ENCODE peak calls at places on chromosomes 13 and 19, in four cellular contexts. One of them, this sample, is unnamed. For H3K4me1, the result is how much of the 10 kb centered on the place peaks cover.

GRCh38 chr13:45086484-45086883 is 33.8 kb upstream of the GTF2F2 start:
- DNase-seq in H9: no peak
- DNase-seq in psoas muscle: no peak
- DNase-seq in uterus: no peak
- DNase-seq in this sample: no peak

GRCh38 chr13:25217023-25217909 is 45.2 kb upstream of the AMER2 start:
- DNase-seq in H9: no peak
- DNase-seq in uterus: no peak
- DNase-seq in psoas muscle: no peak
- DNase-seq in this sample: no peak

GRCh38 chr13:25196971-25197370 is 24.9 kb upstream of the AMER2 start:
- DNase-seq in H9: no peak
- DNase-seq in psoas muscle: no peak
- DNase-seq in uterus: no peak
- DNase-seq in this sample: no peak

GRCh38 chr13:95002968-95003813 is 290.8 kb upstream of the SOX21 start:
- DNase-seq in uterus: no peak
- DNase-seq in psoas muscle: no peak
- DNase-seq in H9: peak
- DNase-seq in this sample: no peak

GRCh38 chr13:70249332-70250064 is 141.2 kb upstream of the KLHL1 start:
- DNase-seq in psoas muscle: no peak
- DNase-seq in uterus: no peak
- DNase-seq in H9: peak
- DNase-seq in this sample: no peak

GRCh38 chr13:44759723-44760360 is 183.7 kb upstream of the TSC22D1 start:
- DNase-seq in psoas muscle: peak
- DNase-seq in uterus: no peak
- DNase-seq in H9: no peak
- DNase-seq in this sample: no peak

GRCh38 chr19:1057185-1057857 is 9.6 kb upstream of the ARHGAP45 start:
- DNase-seq in psoas muscle: no peak
- DNase-seq in H9: peak
- DNase-seq in uterus: no peak
- DNase-seq in this sample: no peak

GRCh38 chr13:99812611-99813010 is 159.0 kb downstream of the ZIC5 start:
- DNase-seq in uterus: no peak
- DNase-seq in H9: no peak
- DNase-seq in psoas muscle: no peak
- DNase-seq in this sample: no peak

GRCh38 chr13:110546933-110547332 is 14.6 kb downstream of the RAB20 start:
- DNase-seq in uterus: peak
- DNase-seq in psoas muscle: peak
- DNase-seq in H9: no peak
- DNase-seq in this sample: peak

GRCh38 chr19:53881482-53882390 is at the start of gene PRKCG:
- DNase-seq in psoas muscle: peak
- DNase-seq in H9: peak
- DNase-seq in uterus: no peak
- DNase-seq in this sample: no peak

GRCh38 chr13:77386880-77387606 is 60.1 kb upstream of the MYCBP2 start:
- DNase-seq in psoas muscle: peak
- DNase-seq in uterus: no peak
- DNase-seq in H9: no peak
- DNase-seq in this sample: no peak

GRCh38 chr13:90792335-90792734 is 555.2 kb upstream of the MIR17HG start:
- DNase-seq in H9: no peak
- DNase-seq in uterus: no peak
- DNase-seq in psoas muscle: no peak
- DNase-seq in this sample: no peak

GRCh38 chr13:79648191-79648590 is 167.2 kb downstream of the NDFIP2 start:
- DNase-seq in H9: no peak
- DNase-seq in psoas muscle: no peak
- DNase-seq in uterus: no peak
- DNase-seq in this sample: no peak

GRCh38 chr13:78777973-78778372 is 119.0 kb upstream of the OBI1 start:
- DNase-seq in uterus: no peak
- DNase-seq in psoas muscle: no peak
- DNase-seq in H9: no peak
- DNase-seq in this sample: no peak

GRCh38 chr19:56113071-56113632 is 7.9 kb downstream of the ZNF787 start:
- DNase-seq in psoas muscle: no peak
- DNase-seq in H9: no peak
- DNase-seq in uterus: no peak
- DNase-seq in this sample: no peak
- H3K4me1 ChIP-seq in psoas muscle: half or more
- H3K4me1 ChIP-seq in H9: under half
- H3K4me1 ChIP-seq in uterus: under half
- H3K4me1 ChIP-seq in this sample: half or more

DNA sequence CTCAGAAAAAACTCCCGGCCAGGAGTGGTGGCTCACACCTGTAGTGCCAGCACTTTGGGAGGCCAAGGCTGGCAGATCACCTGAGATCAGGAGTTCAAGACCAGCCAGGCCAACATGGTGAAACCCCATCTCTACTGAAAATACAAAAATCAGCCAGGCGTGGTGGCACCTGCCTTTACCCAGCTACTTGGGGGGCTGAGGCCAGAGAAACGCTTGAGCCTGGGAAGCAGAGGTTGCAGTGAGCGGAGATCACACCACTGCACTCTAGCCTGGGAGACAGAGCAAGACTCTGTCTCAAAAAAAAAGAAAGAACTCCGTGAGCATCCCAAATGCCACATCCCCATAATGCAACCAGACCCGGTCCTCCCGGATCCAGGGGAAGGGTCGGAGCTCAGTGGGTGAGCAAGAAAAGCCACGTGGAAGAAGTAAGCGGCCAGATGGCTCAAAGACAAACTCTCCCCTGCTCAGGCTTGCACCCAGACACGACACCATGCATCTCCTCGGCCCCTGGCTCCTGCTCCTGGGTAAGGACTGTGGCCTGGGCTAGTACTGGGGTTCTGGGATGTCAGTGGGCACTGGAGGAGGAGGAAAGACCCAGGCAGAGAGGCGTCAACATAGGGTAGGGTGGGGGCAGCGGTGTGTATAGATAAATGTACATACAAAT is 2.7 kb downstream of the CD22 start:
- DNase-seq in psoas muscle: no peak
- DNase-seq in uterus: no peak
- DNase-seq in H9: no peak
- DNase-seq in this sample: no peak
- H3K4me1 ChIP-seq in psoas muscle: under half
- H3K4me1 ChIP-seq in uterus: under half
- H3K4me1 ChIP-seq in H9: under half
- H3K4me1 ChIP-seq in this sample: under half

DNA sequence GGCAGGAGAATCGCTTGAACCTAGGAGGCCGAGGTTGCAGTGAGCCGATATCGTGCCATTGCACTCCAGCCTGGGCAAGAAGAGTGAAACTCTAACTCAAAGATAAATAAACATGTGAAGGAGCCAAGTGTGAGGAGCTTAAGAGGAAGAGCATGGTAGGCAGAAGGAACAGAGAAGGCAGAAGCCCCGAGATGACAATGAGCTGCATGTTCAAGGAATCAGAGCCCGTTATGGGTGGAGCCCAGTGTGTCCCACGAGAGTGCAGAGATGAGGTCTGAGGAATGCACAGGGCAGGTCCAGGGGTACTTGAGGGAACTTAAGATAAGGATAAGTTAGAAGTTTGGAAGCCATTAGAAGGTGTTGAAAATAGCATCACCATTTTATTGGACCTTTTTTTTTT is 716 bp downstream of the FPR2 start:
- DNase-seq in H9: no peak
- DNase-seq in psoas muscle: no peak
- DNase-seq in uterus: no peak
- DNase-seq in this sample: no peak
- H3K4me1 ChIP-seq in H9: under half
- H3K4me1 ChIP-seq in psoas muscle: under half
- H3K4me1 ChIP-seq in uterus: under half
- H3K4me1 ChIP-seq in this sample: under half

GRCh38 chr13:47111499-47111898 is 214.6 kb upstream of the HTR2A start:
- DNase-seq in psoas muscle: no peak
- DNase-seq in uterus: no peak
- DNase-seq in H9: no peak
- DNase-seq in this sample: no peak

GRCh38 chr13:47110833-47111240 is 214.0 kb upstream of the HTR2A start:
- DNase-seq in H9: no peak
- DNase-seq in psoas muscle: no peak
- DNase-seq in uterus: no peak
- DNase-seq in this sample: no peak

GRCh38 chr13:47114030-47114429 is 217.2 kb upstream of the HTR2A start:
- DNase-seq in psoas muscle: no peak
- DNase-seq in uterus: no peak
- DNase-seq in H9: no peak
- DNase-seq in this sample: no peak

GRCh38 chr13:47112900-47113299 is 216.0 kb upstream of the HTR2A start:
- DNase-seq in uterus: no peak
- DNase-seq in psoas muscle: no peak
- DNase-seq in H9: no peak
- DNase-seq in this sample: no peak

DNA sequence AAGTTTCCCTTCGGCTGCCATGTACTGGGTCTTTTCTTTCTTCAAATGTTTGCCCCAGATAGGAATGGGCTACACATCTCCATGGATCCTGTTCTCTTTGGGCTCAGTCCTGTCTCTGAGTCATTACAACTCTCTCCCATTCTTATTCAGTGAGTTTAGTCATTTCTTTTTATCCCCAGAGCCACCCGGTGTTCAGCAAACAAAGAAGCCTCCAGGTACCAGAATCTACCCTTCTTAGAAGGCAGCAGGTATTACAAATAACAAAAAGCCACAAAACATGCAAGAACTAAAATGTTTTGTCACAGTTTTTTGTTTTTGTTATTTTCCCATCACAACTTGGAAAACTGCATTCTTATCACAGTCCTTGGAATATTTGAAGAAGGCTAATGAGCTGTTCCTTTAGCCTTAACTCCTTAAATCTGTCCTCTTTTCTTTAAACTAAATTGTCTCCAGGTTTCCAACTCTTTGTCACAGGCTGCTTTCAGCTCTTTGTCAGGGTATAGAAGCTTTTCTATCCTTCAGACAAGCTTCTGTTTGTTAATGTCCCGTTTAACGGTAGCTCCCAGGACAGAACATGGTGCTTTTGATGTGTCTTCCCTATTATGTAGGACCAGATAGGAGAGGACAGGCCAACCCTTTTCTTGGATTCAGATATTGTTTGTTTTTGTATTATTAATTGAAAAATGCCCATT is 215.5 kb upstream of the HTR2A start:
- DNase-seq in H9: peak
- DNase-seq in psoas muscle: no peak
- DNase-seq in uterus: no peak
- DNase-seq in this sample: no peak
- H3K4me1 ChIP-seq in H9: under half
- H3K4me1 ChIP-seq in psoas muscle: under half
- H3K4me1 ChIP-seq in uterus: under half
- H3K4me1 ChIP-seq in this sample: under half

GRCh38 chr19:3185482-3186376 is at the start of gene NCLN:
- DNase-seq in H9: peak
- DNase-seq in psoas muscle: peak
- DNase-seq in uterus: peak
- DNase-seq in this sample: peak
- H3K4me1 ChIP-seq in H9: under half
- H3K4me1 ChIP-seq in psoas muscle: under half
- H3K4me1 ChIP-seq in uterus: under half
- H3K4me1 ChIP-seq in this sample: under half

This sample was measured in sigmoid colon.